ENCODE peak calls at places on chromosomes 11 and 22, in six cellular contexts. O is fibroblast of mammary gland, B is body of pancreas, K is left ventricle myocardium inferior, Y is esophagus muscularis mucosa, F is tibial nerve. A is an unnamed sample.

GRCh38 chr11:34275486-34275885 is 82.3 kb downstream of the ABTB2 start:
- DNase-seq in O (no peak), Y (no peak), B (no peak), K (no peak), F (no peak), A (no peak)

GRCh38 chr11:75352417-75353206 is 1.2 kb upstream of the ARRB1 start:
- DNase-seq in F (no peak), O (no peak), B (peak; percentile 52), K (no peak), Y (no peak), A (peak; percentile 42)

GRCh38 chr11:84947970-84948600 is 679.1 kb downstream of the DLG2 start:
- DNase-seq in F (no peak), Y (no peak), O (peak; percentile 21), K (no peak), B (no peak), A (no peak)

GRCh38 chr11:7170431-7170830 is 81.3 kb upstream of the SYT9 start:
- DNase-seq in B (no peak), K (no peak), F (no peak), Y (no peak), O (no peak), A (no peak)

GRCh38 chr22:41899110-41899509 is 15.8 kb downstream of the SHISA8 start:
- DNase-seq in O (no peak), Y (no peak), F (no peak), K (no peak), B (no peak), A (no peak)

GRCh38 chr11:27087425-27087824 is 46.8 kb downstream of the BBOX1 start:
- DNase-seq in K (no peak), Y (no peak), O (no peak), B (no peak), F (no peak), A (no peak)

GRCh38 chr11:61949169-61950034 is 749 bp upstream of the BEST1 start:
- DNase-seq in Y (no peak), K (peak; percentile 70), O (peak; percentile 91), B (peak; percentile 81), F (peak; percentile 89), A (peak; percentile 51)

GRCh38 chr11:15858881-15859280 is 497.5 kb downstream of the SOX6 start:
- DNase-seq in K (no peak), F (no peak), O (no peak), Y (no peak), B (no peak), A (no peak)

GRCh38 chr11:62005231-62005661 is 37.8 kb upstream of the FTH1 start:
- DNase-seq in O (no peak), Y (no peak), F (peak; percentile 26), B (no peak), K (no peak), A (no peak)

GRCh38 chr22:43008921-43009320 is 6.0 kb downstream of the PACSIN2 start:
- DNase-seq in F (no peak), K (no peak), B (no peak), Y (no peak), O (no peak), A (no peak)

GRCh38 chr22:26732284-26732683 is 74.9 kb downstream of the MIAT start:
- DNase-seq in K (no peak), O (no peak), F (no peak), B (no peak), Y (no peak), A (no peak)

GRCh38 chr11:132640952-132641351 is 891.3 kb downstream of the OPCML start:
- DNase-seq in B (no peak), F (no peak), O (no peak), K (no peak), Y (peak; percentile 66), A (no peak)

GRCh38 chr11:10012068-10012467 is 282.0 kb downstream of the SBF2 start:
- DNase-seq in B (no peak), F (no peak), K (no peak), O (no peak), Y (no peak), A (no peak)

GRCh38 chr22:30423296-30423958 is 2.1 kb upstream of the MTFP1 start:
- DNase-seq in Y (no peak), O (no peak), K (peak; percentile 74), F (no peak), B (peak; percentile 63), A (peak; percentile 56)

GRCh38 chr11:17354070-17354924 is 2.7 kb downstream of the NCR3LG1 start:
- DNase-seq in B (peak; percentile 76), Y (no peak), O (peak; percentile 84), F (peak; percentile 77), K (no peak), A (peak; percentile 75)

GRCh38 chr11:91293119-91293518 is 931.5 kb upstream of the FAT3 start:
- DNase-seq in K (no peak), F (no peak), B (no peak), Y (no peak), O (no peak), A (no peak)

GRCh38 chr22:31248138-31248745 is 36.1 kb downstream of the LIMK2 start:
- DNase-seq in F (peak; percentile 72), K (peak; percentile 76), B (peak; percentile 84), Y (peak; percentile 93), O (peak; percentile 88), A (no peak)

GRCh38 chr11:68962527-68963250 is 18.1 kb downstream of the MRGPRD start:
- DNase-seq in F (no peak), B (no peak), O (no peak), K (no peak), Y (no peak), A (peak; percentile 38)

GRCh38 chr22:43226368-43226979 is 39.5 kb upstream of the TTLL12 start:
- DNase-seq in K (no peak), F (no peak), B (no peak), Y (no peak), O (no peak), A (no peak)

GRCh38 chr11:64545605-64546004 is 45.4 kb upstream of the SLC22A12 start:
- DNase-seq in O (peak; percentile 79), K (no peak), Y (no peak), F (no peak), B (no peak), A (no peak)

GRCh38 chr11:46615756-46616155 is 1.3 kb downstream of the HARBI1 start:
- DNase-seq in O (no peak), Y (no peak), B (no peak), K (no peak), F (no peak), A (no peak)

GRCh38 chr11:118749429-118749828 is 41.5 kb downstream of the DDX6 start:
- DNase-seq in O (no peak), K (no peak), Y (no peak), B (no peak), F (no peak), A (no peak)

GRCh38 chr11:73311394-73311869 is 3.4 kb downstream of the ARHGEF17 start:
- DNase-seq in F (no peak), Y (no peak), K (no peak), O (no peak), B (no peak), A (no peak)
- H3K4me3 ChIP-seq in F (peak overlapping the region; percentile 84), Y (peak overlapping the region; percentile 73), K (peak overlapping the region; percentile 88), O (peak overlapping the region; percentile 39), B (no peak overlapping the region), A (peak overlapping the region; percentile 5)

GRCh38 chr11:95968585-95968984 is 44.7 kb upstream of the MTMR2 start:
- DNase-seq in F (no peak), O (peak; percentile 33), K (no peak), Y (no peak), B (no peak), A (no peak)
- TF ChIP-seq CTCF in F (no peak), O (peak; percentile 53), K (peak; percentile 36), Y (no peak), B (no peak), A (no peak)

GRCh38 chr11:78575478-78575877 is 814 bp upstream of the NARS2 start:
- DNase-seq in F (no peak), K (no peak), Y (no peak), B (no peak), O (no peak), A (no peak)
- H3K4me3 ChIP-seq in F (peak overlapping the region; percentile 79), K (peak overlapping the region; percentile 86), Y (peak overlapping the region; percentile 70), B (peak overlapping the region; percentile 69), O (peak overlapping the region; percentile 92), A (peak overlapping the region; percentile 93)

GRCh38 chr11:78432058-78432515 is 14.5 kb upstream of the GAB2 start:
- DNase-seq in B (peak; percentile 45), F (no peak), O (peak; percentile 39), Y (no peak), K (no peak), A (no peak)
- TF ChIP-seq CTCF in B (no peak), F (peak; percentile 24), O (peak; percentile 46), Y (peak; percentile 33), K (peak; percentile 59), A (peak; percentile 31)

DNA sequence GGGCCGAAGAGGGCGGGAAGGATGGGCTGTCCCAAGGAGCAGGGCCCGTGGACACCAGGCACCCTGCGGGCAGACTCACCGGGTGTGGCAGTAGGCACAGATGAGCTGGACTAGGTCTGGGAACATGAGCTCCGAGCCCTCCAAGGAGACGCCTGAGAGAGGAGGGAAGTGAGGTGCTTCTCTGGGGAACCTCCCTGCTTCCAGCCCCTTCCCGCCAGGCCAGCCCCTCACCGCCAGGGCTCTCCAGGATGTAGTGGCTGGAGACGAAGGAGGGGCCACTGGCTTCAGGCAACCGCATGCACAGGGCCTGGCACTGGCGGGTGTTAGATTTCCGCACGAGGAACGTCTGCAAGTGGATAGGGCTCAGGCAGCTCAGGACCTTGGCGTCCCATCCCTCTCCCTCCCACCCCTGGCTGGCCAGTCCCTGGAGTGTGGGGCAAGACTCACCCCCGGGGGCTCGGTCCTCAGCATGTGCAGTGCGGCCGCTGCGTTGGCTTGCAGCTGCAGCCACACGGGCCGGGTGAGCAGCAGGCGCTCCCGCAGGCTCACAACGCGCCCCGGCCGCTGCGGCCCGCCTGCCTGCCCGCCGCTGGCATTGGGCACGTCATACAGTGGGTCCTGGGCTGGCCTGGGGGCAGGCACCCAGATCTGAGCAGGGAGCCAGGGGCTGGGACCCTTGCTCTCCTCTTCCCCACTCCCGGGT is 552 bp downstream of the RIN1 start:
- DNase-seq in B (no peak), Y (no peak), F (no peak), O (peak; percentile 69), K (no peak), A (no peak)
- H3K4me3 ChIP-seq in B (no peak overlapping the region), Y (peak overlapping the region; percentile 66), F (peak overlapping the region; percentile 65), O (peak overlapping the region; percentile 87), K (peak overlapping the region; percentile 79), A (no peak overlapping the region)

GRCh38 chr11:60700689-60701508 is 1.5 kb downstream of the MS4A8 start:
- DNase-seq in Y (peak; percentile 72), F (no peak), B (peak; percentile 71), K (no peak), O (peak; percentile 2), A (peak; percentile 66)
- TF ChIP-seq CTCF in Y (no peak), F (peak; percentile 8), B (peak; percentile 43), K (peak; percentile 24), O (peak; percentile 13), A (peak; percentile 49)

GRCh38 chr22:46761539-46762237 is 762 bp upstream of the TBC1D22A start:
- DNase-seq in B (peak; percentile 2), Y (no peak), F (no peak), K (no peak), O (no peak), A (no peak)

GRCh38 chr22:46764140-46764680 is 1.8 kb downstream of the TBC1D22A start:
- DNase-seq in K (no peak), B (no peak), F (no peak), O (no peak), Y (no peak), A (peak; percentile 27)

GRCh38 chr22:46764779-46765485 is 2.5 kb downstream of the TBC1D22A start:
- DNase-seq in Y (no peak), K (no peak), F (no peak), B (peak; percentile 73), O (no peak), A (no peak)

GRCh38 chr22:46762238-46763050 is at the start of gene TBC1D22A:
- DNase-seq in B (peak; percentile 95), F (peak; percentile 94), Y (peak; percentile 97), K (peak; percentile 96), O (peak; percentile 91), A (peak; percentile 97)

GRCh38 chr22:46763051-46763705 is 728 bp downstream of the TBC1D22A start:
- DNase-seq in O (peak; percentile 20), Y (no peak), K (peak; percentile 67), F (peak; percentile 51), B (peak; percentile 26), A (peak; percentile 92)
- H3K4me3 ChIP-seq in O (peak overlapping the region; percentile 82), Y (peak overlapping the region; percentile 90), K (peak overlapping the region; percentile 99), F (peak overlapping the region; percentile 84), B (peak overlapping the region; percentile 72), A (peak overlapping the region; percentile 93)

A was measured in GM12865.